ENCODE peak calls at places on chromosomes 11 and 22, in six cellular contexts. One of them, this sample, is unnamed.

GRCh38 chr11:124759268-124760204 is 2.6 kb downstream of the ESAM start:
- DNase-seq in HepG2: no peak
- DNase-seq in SK-N-SH: peak
- DNase-seq in HCT116: no peak
- DNase-seq in GM12878: no peak
- DNase-seq in K562: no peak
- DNase-seq in this sample: no peak

GRCh38 chr11:118003021-118003423 is 16.8 kb downstream of the IL10RA start:
- DNase-seq in SK-N-SH: no peak
- DNase-seq in K562: peak
- DNase-seq in GM12878: no peak
- DNase-seq in HCT116: no peak
- DNase-seq in HepG2: no peak
- DNase-seq in this sample: no peak

GRCh38 chr11:80346660-80347059 is 905.8 kb upstream of the TENM4 start:
- DNase-seq in HepG2: no peak
- DNase-seq in GM12878: no peak
- DNase-seq in K562: no peak
- DNase-seq in SK-N-SH: no peak
- DNase-seq in HCT116: no peak
- DNase-seq in this sample: no peak

GRCh38 chr11:10454506-10454901 is 560 bp upstream of the AMPD3 start:
- DNase-seq in HCT116: no peak
- DNase-seq in GM12878: no peak
- DNase-seq in SK-N-SH: no peak
- DNase-seq in HepG2: no peak
- DNase-seq in K562: no peak
- DNase-seq in this sample: no peak

GRCh38 chr11:121241300-121242176 is 51.0 kb upstream of the SC5D start:
- DNase-seq in HCT116: no peak
- DNase-seq in K562: no peak
- DNase-seq in SK-N-SH: peak
- DNase-seq in GM12878: no peak
- DNase-seq in HepG2: no peak
- DNase-seq in this sample: no peak

GRCh38 chr11:86632499-86633269 is 39.7 kb downstream of the ME3 start:
- DNase-seq in GM12878: peak
- DNase-seq in K562: peak
- DNase-seq in HCT116: peak
- DNase-seq in SK-N-SH: peak
- DNase-seq in HepG2: peak
- DNase-seq in this sample: no peak

GRCh38 chr11:18706330-18707243 is 8.0 kb downstream of the TMEM86A start:
- DNase-seq in K562: no peak
- DNase-seq in GM12878: no peak
- DNase-seq in SK-N-SH: peak
- DNase-seq in HCT116: no peak
- DNase-seq in HepG2: no peak
- DNase-seq in this sample: no peak

GRCh38 chr11:122113836-122114235 is 2.2 kb downstream of the BLID start:
- DNase-seq in HepG2: no peak
- DNase-seq in K562: no peak
- DNase-seq in HCT116: no peak
- DNase-seq in SK-N-SH: no peak
- DNase-seq in GM12878: no peak
- DNase-seq in this sample: no peak

GRCh38 chr11:120775986-120776682 is 247.8 kb upstream of the TBCEL start:
- DNase-seq in K562: no peak
- DNase-seq in SK-N-SH: no peak
- DNase-seq in HepG2: no peak
- DNase-seq in GM12878: no peak
- DNase-seq in HCT116: no peak
- DNase-seq in this sample: no peak

GRCh38 chr22:17920145-17920605 is 104.2 kb downstream of the MICAL3 start:
- DNase-seq in HepG2: peak
- DNase-seq in HCT116: no peak
- DNase-seq in GM12878: no peak
- DNase-seq in K562: peak
- DNase-seq in SK-N-SH: peak
- DNase-seq in this sample: no peak

GRCh38 chr11:122976396-122976733 is 5.3 kb downstream of the BSX start:
- DNase-seq in K562: no peak
- DNase-seq in SK-N-SH: no peak
- DNase-seq in HepG2: no peak
- DNase-seq in GM12878: no peak
- DNase-seq in HCT116: no peak
- DNase-seq in this sample: no peak

GRCh38 chr11:63552921-63553320 is 10.3 kb downstream of the PLAAT2 start:
- DNase-seq in HepG2: no peak
- DNase-seq in SK-N-SH: no peak
- DNase-seq in GM12878: no peak
- DNase-seq in HCT116: no peak
- DNase-seq in K562: no peak
- DNase-seq in this sample: no peak

GRCh38 chr22:17444204-17444504 is 74.9 kb downstream of the CECR2 start:
- DNase-seq in HCT116: no peak
- DNase-seq in HepG2: no peak
- DNase-seq in SK-N-SH: no peak
- DNase-seq in K562: no peak
- DNase-seq in GM12878: no peak
- DNase-seq in this sample: no peak

GRCh38 chr11:45590743-45591142 is 74.7 kb downstream of the CHST1 start:
- DNase-seq in HCT116: no peak
- DNase-seq in HepG2: no peak
- DNase-seq in K562: no peak
- DNase-seq in GM12878: no peak
- DNase-seq in SK-N-SH: peak
- DNase-seq in this sample: no peak

GRCh38 chr11:57081356-57081755 is 92.6 kb downstream of the OR5AK2 start:
- DNase-seq in K562: no peak
- DNase-seq in GM12878: no peak
- DNase-seq in HepG2: no peak
- DNase-seq in HCT116: no peak
- DNase-seq in SK-N-SH: no peak
- DNase-seq in this sample: no peak

GRCh38 chr11:116078101-116078561 is 573.9 kb upstream of the CADM1 start:
- DNase-seq in SK-N-SH: peak
- DNase-seq in HepG2: peak
- DNase-seq in K562: peak
- DNase-seq in HCT116: no peak
- DNase-seq in GM12878: no peak
- DNase-seq in this sample: no peak

GRCh38 chr11:3642071-3642951 is 519 bp upstream of the ART5 start:
- DNase-seq in K562: peak
- DNase-seq in SK-N-SH: peak
- DNase-seq in HCT116: peak
- DNase-seq in GM12878: no peak
- DNase-seq in HepG2: peak
- DNase-seq in this sample: peak

GRCh38 chr22:44554411-44554810 is 56.4 kb upstream of the RTL6 start:
- DNase-seq in GM12878: no peak
- DNase-seq in SK-N-SH: no peak
- DNase-seq in HCT116: no peak
- DNase-seq in K562: no peak
- DNase-seq in HepG2: no peak
- DNase-seq in this sample: no peak

GRCh38 chr11:34685864-34686263 is 65.0 kb downstream of the EHF start:
- DNase-seq in GM12878: no peak
- DNase-seq in K562: no peak
- DNase-seq in HepG2: no peak
- DNase-seq in HCT116: no peak
- DNase-seq in SK-N-SH: no peak
- DNase-seq in this sample: no peak

GRCh38 chr11:12045914-12046635 is 37.6 kb upstream of the DKK3 start:
- DNase-seq in HepG2: no peak
- DNase-seq in K562: no peak
- DNase-seq in GM12878: no peak
- DNase-seq in HCT116: no peak
- DNase-seq in SK-N-SH: no peak
- DNase-seq in this sample: no peak
- TF ChIP-seq JUND in HepG2: no peak
- TF ChIP-seq JUND in K562: no peak
- TF ChIP-seq JUND in GM12878: no peak
- TF ChIP-seq JUND in HCT116: no peak
- TF ChIP-seq JUND in SK-N-SH: no peak
- TF ChIP-seq JUND in this sample: no peak

GRCh38 chr11:109421981-109422590 is at the start of gene C11orf87:
- DNase-seq in HCT116: no peak
- DNase-seq in HepG2: no peak
- DNase-seq in GM12878: no peak
- DNase-seq in SK-N-SH: peak
- DNase-seq in K562: no peak
- DNase-seq in this sample: no peak

GRCh38 chr11:109423860-109424190 is 1.8 kb downstream of the C11orf87 start:
- DNase-seq in HepG2: no peak
- DNase-seq in K562: no peak
- DNase-seq in HCT116: no peak
- DNase-seq in GM12878: no peak
- DNase-seq in SK-N-SH: peak
- DNase-seq in this sample: no peak

GRCh38 chr11:109424893-109425292 is 2.9 kb downstream of the C11orf87 start:
- DNase-seq in HCT116: no peak
- DNase-seq in HepG2: peak
- DNase-seq in SK-N-SH: no peak
- DNase-seq in GM12878: no peak
- DNase-seq in K562: peak
- DNase-seq in this sample: peak

GRCh38 chr11:109423114-109423859 is 1.3 kb downstream of the C11orf87 start:
- DNase-seq in HepG2: no peak
- DNase-seq in K562: no peak
- DNase-seq in HCT116: no peak
- DNase-seq in GM12878: no peak
- DNase-seq in SK-N-SH: peak
- DNase-seq in this sample: peak

GRCh38 chr11:109422755-109423113 is 744 bp downstream of the C11orf87 start:
- DNase-seq in SK-N-SH: peak
- DNase-seq in HepG2: no peak
- DNase-seq in K562: no peak
- DNase-seq in GM12878: no peak
- DNase-seq in HCT116: no peak
- DNase-seq in this sample: no peak
- TF ChIP-seq JUND in SK-N-SH: no peak
- TF ChIP-seq JUND in HepG2: no peak
- TF ChIP-seq JUND in K562: no peak
- TF ChIP-seq JUND in GM12878: no peak
- TF ChIP-seq JUND in HCT116: no peak
- TF ChIP-seq JUND in this sample: no peak

GRCh38 chr11:2382129-2382517 is 5.0 kb downstream of the CD81 start:
- DNase-seq in HepG2: no peak
- DNase-seq in HCT116: no peak
- DNase-seq in GM12878: no peak
- DNase-seq in SK-N-SH: no peak
- DNase-seq in K562: no peak
- DNase-seq in this sample: no peak

GRCh38 chr11:2383823-2384722 is 7.0 kb downstream of the CD81 start:
- DNase-seq in GM12878: peak
- DNase-seq in HepG2: no peak
- DNase-seq in K562: peak
- DNase-seq in HCT116: no peak
- DNase-seq in SK-N-SH: no peak
- DNase-seq in this sample: no peak

GRCh38 chr11:2381494-2382128 is 4.5 kb downstream of the CD81 start:
- DNase-seq in K562: no peak
- DNase-seq in GM12878: no peak
- DNase-seq in HepG2: no peak
- DNase-seq in SK-N-SH: no peak
- DNase-seq in HCT116: no peak
- DNase-seq in this sample: no peak

GRCh38 chr11:2384723-2385041 is 7.6 kb downstream of the CD81 start:
- DNase-seq in HepG2: no peak
- DNase-seq in K562: no peak
- DNase-seq in GM12878: no peak
- DNase-seq in HCT116: no peak
- DNase-seq in SK-N-SH: no peak
- DNase-seq in this sample: no peak

DNA sequence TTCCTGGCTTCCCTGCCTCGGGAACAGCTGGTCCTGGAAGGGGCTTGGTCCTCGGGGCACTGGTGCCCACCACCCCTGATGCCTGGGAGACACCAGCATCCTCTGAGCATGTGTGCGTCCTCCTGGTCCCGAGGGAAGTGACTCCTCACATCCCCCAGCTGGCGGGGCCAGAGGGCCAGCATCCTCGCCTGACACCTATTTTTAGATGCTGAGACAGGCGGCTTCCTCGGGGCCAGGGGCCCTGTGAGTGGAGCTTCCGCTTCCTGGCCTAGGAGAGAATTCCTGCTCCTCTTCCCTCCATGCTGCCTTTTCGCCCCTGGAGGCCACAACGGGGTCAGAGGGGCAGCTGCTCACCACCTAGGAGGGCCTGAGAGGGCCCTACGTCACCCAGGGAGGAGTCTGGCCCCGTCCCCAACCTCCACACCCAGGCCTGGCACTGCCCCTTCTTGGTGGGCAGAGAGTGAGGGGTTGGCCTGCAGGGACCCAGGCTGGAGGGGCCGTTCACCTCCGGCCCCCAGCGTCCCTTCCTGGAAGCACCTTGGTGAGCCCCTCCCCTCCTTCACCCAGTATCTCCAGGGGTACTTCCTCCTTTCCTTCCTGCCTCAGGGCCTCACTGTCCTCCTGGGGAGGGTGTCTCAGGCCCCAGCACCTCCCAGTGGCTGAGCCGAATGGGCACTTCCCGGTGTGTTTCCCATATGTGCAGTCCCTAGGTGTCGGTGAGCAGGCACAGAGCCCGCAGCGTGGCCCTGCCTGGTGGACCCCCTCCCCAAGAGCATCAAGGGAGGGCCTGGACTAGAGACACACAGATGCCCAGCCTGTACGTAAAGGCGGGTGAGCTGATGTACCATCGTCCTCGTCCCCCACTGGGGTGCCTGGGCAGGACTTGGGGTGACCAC is 6.1 kb downstream of the CD81 start:
- DNase-seq in SK-N-SH: no peak
- DNase-seq in K562: no peak
- DNase-seq in HCT116: no peak
- DNase-seq in HepG2: no peak
- DNase-seq in GM12878: no peak
- DNase-seq in this sample: no peak
- TF ChIP-seq JUND in SK-N-SH: no peak
- TF ChIP-seq JUND in K562: no peak
- TF ChIP-seq JUND in HCT116: no peak
- TF ChIP-seq JUND in HepG2: no peak
- TF ChIP-seq JUND in GM12878: no peak
- TF ChIP-seq JUND in this sample: no peak

GRCh38 chr11:46972821-46973220 is 36.3 kb downstream of the CSTPP1 start:
- DNase-seq in SK-N-SH: no peak
- DNase-seq in HepG2: no peak
- DNase-seq in GM12878: no peak
- DNase-seq in HCT116: no peak
- DNase-seq in K562: no peak
- DNase-seq in this sample: no peak

GRCh38 chr11:46972343-46972742 is 35.8 kb downstream of the CSTPP1 start:
- DNase-seq in K562: no peak
- DNase-seq in GM12878: no peak
- DNase-seq in SK-N-SH: no peak
- DNase-seq in HCT116: no peak
- DNase-seq in HepG2: no peak
- DNase-seq in this sample: no peak

GRCh38 chr11:46967962-46968361 is 31.4 kb downstream of the CSTPP1 start:
- DNase-seq in K562: peak
- DNase-seq in HCT116: no peak
- DNase-seq in SK-N-SH: no peak
- DNase-seq in GM12878: no peak
- DNase-seq in HepG2: no peak
- DNase-seq in this sample: no peak

GRCh38 chr11:46969379-46969778 is 32.8 kb downstream of the CSTPP1 start:
- DNase-seq in K562: no peak
- DNase-seq in HCT116: no peak
- DNase-seq in GM12878: no peak
- DNase-seq in SK-N-SH: no peak
- DNase-seq in HepG2: no peak
- DNase-seq in this sample: no peak

GRCh38 chr11:46970913-46971625 is 34.5 kb downstream of the CSTPP1 start:
- DNase-seq in HCT116: no peak
- DNase-seq in HepG2: no peak
- DNase-seq in K562: no peak
- DNase-seq in SK-N-SH: no peak
- DNase-seq in GM12878: no peak
- DNase-seq in this sample: no peak
- TF ChIP-seq JUND in HCT116: no peak
- TF ChIP-seq JUND in HepG2: no peak
- TF ChIP-seq JUND in K562: no peak
- TF ChIP-seq JUND in SK-N-SH: no peak
- TF ChIP-seq JUND in GM12878: no peak
- TF ChIP-seq JUND in this sample: no peak

This sample was measured in T47D.